ENCODE peak calls at places on chromosomes 6 and 20, in six cellular contexts. E is A549, M is H1, U is spleen, K is breast epithelium, S is IMR-90. B is an unnamed sample.

GRCh38 chr6:27133281-27134227 is 113.9 kb upstream of the PRSS16 start:
- DNase-seq in M (peak; percentile 81), E (no peak), K (peak; percentile 70), S (peak; percentile 78), U (peak; percentile 97), B (peak; percentile 52)

GRCh38 chr6:167993169-167993568 is 4.3 kb upstream of the KIF25 start:
- DNase-seq in E (no peak), U (no peak), S (no peak), K (no peak), M (peak; percentile 13), B (peak; percentile 80)

GRCh38 chr20:16528078-16528477 is 45.2 kb downstream of the KIF16B start:
- DNase-seq in U (no peak), S (peak; percentile 96), K (no peak), E (peak; percentile 96), M (no peak), B (no peak)

GRCh38 chr20:3710703-3711417 is 1.5 kb downstream of the SIGLEC1 start:
- DNase-seq in U (peak; percentile 91), E (peak; percentile 88), K (peak; percentile 70), S (peak; percentile 28), M (peak; percentile 99), B (peak; percentile 50)

GRCh38 chr6:158184598-158184997 is 16.4 kb downstream of the GTF2H5 start:
- DNase-seq in E (no peak), U (no peak), K (no peak), M (no peak), S (peak; percentile 52), B (no peak)

GRCh38 chr6:156109713-156110112 is 654.1 kb upstream of the NOX3 start:
- DNase-seq in S (peak; percentile 8), M (no peak), E (no peak), U (no peak), K (no peak), B (no peak)

GRCh38 chr20:24670981-24671380 is 201.6 kb downstream of the SYNDIG1 start:
- DNase-seq in M (no peak), K (peak; percentile 24), E (no peak), S (no peak), U (peak; percentile 53), B (no peak)

GRCh38 chr6:85642774-85643529 is at the start of gene SYNCRIP:
- DNase-seq in K (peak; percentile 99), S (peak; percentile 97), M (peak; percentile 97), E (peak; percentile 51), U (peak; percentile 100), B (peak; percentile 97)

GRCh38 chr6:116633685-116634084 is 17.4 kb downstream of the RSPH4A start:
- DNase-seq in E (peak; percentile 13), U (no peak), M (no peak), K (no peak), S (no peak), B (no peak)

GRCh38 chr6:80105972-80106417 is 476 bp upstream of the BCKDHB start:
- DNase-seq in S (no peak), U (no peak), E (no peak), K (no peak), M (no peak), B (no peak)
- TF ChIP-seq CTCF in S (no peak), U (no peak), E (no peak), K (no peak), M (no peak), B (no peak)

GRCh38 chr20:40942775-40943174 is 85.8 kb upstream of the TOP1 start:
- DNase-seq in U (no peak), K (no peak), M (no peak), E (no peak), S (no peak), B (no peak)

GRCh38 chr20:40941023-40941655 is 87.5 kb upstream of the TOP1 start:
- DNase-seq in M (no peak), K (no peak), U (no peak), E (no peak), S (no peak), B (no peak)

GRCh38 chr20:40939667-40940066 is 89.0 kb upstream of the TOP1 start:
- DNase-seq in S (no peak), K (no peak), M (no peak), E (no peak), U (no peak), B (no peak)

GRCh38 chr20:40943591-40943990 is 85.0 kb upstream of the TOP1 start:
- DNase-seq in E (no peak), S (no peak), K (no peak), M (no peak), U (no peak), B (no peak)

DNA sequence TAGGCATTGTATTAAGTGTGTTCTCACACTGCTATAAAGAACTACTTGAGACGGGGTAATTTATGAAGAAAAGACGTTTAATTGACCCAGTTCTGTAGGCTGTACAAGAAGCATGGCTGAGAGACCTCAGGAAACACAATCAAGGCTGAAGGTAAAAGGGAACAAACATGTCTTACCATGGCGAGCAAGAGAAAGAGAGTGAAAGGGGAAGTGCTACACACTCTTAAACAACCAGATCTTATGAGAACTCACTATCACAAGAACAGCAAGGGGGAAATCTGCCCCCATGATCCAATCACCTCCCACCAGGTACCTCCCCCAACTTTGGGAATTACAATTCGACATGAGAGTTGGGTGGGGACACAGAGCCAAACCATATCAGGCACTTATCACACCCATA is 86.6 kb upstream of the TOP1 start:
- DNase-seq in K (no peak), M (no peak), S (no peak), U (no peak), E (no peak), B (no peak)
- H3K4me3 ChIP-seq in K (no peak overlapping the region), M (no peak overlapping the region), S (no peak overlapping the region), U (no peak overlapping the region), E (no peak overlapping the region), B (no peak overlapping the region)

GRCh38 chr6:35727206-35727934 is 9.5 kb upstream of the ARMC12 start:
- DNase-seq in K (peak; percentile 89), S (peak; percentile 60), M (peak; percentile 81), E (peak; percentile 55), U (no peak), B (peak; percentile 91)
- TF ChIP-seq POLR2A in K (peak; percentile 52), S (no peak), M (peak; percentile 74), E (no peak), U (no peak), B (no peak)

GRCh38 chr6:32432050-32432450 is 7.6 kb upstream of the HLA-DRA start:
- DNase-seq in U (no peak), M (no peak), E (peak; percentile 7), K (no peak), S (peak; percentile 30), B (no peak)
- TF ChIP-seq CTCF in U (peak; percentile 72), M (peak; percentile 29), E (peak; percentile 49), K (peak; percentile 53), S (peak; percentile 40), B (no peak)

DNA sequence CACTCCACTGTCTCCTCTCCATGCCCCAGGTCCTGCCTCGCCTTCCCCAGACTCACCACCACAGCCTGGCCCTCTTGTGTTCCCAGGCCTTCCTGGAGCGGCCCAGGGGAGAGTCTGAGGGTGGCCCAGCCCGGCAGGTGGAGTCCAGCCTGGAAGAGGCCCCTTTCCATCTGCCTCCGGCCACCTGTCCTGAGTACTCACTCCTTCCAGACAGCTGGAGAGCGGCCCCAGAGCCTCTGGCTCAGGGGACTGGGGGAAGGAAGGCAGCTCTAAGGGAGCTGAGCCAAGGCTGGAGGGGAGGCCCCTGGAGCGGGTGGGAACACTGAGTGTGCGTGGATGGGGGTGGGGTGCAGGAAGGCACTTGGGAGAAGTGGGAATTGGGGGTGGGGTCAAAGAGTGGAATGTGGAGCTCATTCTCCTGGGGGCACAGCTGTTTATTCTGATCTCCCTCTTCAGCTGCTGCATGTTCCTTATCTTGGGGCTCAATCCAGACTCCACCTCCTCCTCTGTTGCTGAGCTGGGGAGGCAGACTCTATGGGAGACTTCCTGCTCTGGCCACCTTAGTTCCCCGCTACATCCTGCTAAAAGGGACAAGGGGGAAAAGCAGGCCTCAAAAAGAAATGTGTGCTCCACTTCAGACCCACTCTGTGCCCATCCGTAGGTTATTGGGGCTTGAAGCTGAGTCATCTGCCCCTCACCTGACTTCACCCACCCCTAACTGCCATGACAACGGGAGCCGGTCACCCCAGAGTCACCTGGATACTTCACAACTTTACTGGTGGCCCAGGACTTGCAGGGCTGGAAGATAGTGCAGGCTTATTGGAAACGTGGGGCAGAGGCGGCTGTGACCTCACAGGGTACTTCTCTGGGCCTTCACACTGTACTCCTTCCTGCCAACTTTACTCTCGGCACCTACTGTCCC is 19.5 kb upstream of the TAF8 start:
- DNase-seq in U (peak; percentile 72), E (no peak), S (no peak), M (no peak), K (no peak), B (no peak)
- H3K4me3 ChIP-seq in U (no peak overlapping the region), E (no peak overlapping the region), S (no peak overlapping the region), M (no peak overlapping the region), K (no peak overlapping the region), B (no peak overlapping the region)

DNA sequence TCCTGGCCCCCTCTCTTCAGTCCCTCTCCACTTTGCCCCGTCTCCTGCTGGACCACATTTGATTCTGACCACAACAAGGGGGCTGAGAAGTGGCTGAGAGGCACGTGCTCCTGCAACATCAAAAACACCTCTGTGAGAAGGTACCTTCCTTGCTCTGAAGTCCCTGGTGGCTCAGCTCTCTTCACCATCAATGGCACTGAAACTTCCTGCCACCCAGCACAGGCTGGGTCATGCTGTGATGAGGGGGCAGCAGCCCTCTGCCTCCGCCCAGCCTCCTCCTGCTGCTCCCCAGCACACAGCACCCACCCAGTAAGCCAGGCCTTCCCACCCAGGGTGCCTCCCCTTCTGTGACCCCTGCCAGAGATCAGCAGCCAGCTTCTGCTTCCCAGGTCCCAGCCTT is 10.3 kb downstream of the ZMYND8 start:
- DNase-seq in M (no peak), E (no peak), U (peak; percentile 75), S (no peak), K (no peak), B (no peak)
- TF ChIP-seq POLR2A in M (peak; percentile 27), E (no peak), U (no peak), S (no peak), K (no peak), B (no peak)

GRCh38 chr6:34855463-34855862 is 32.4 kb downstream of the TAF11 start:
- DNase-seq in K (no peak), M (no peak), E (no peak), S (no peak), U (no peak), B (no peak)
- TF ChIP-seq CTCF in K (no peak), M (peak; percentile 49), E (no peak), S (no peak), U (no peak), B (no peak)

GRCh38 chr20:50399003-50399916 is 110.9 kb upstream of the PTPN1 start:
- DNase-seq in M (no peak), E (no peak), K (no peak), S (peak; percentile 51), U (no peak), B (no peak)
- H3K4me3 ChIP-seq in M (no peak overlapping the region), E (no peak overlapping the region), K (peak overlapping the region; percentile 7), S (no peak overlapping the region), U (no peak overlapping the region), B (no peak overlapping the region)

B was measured in lower leg skin.